ENCODE peak calls at places on chromosomes 13 and 19, in six cellular contexts. Y is brain microvascular endothelial cell; E is CD8-positive, alpha-beta T cell; J is H7; M is stimulated activated naive B cell treated with anti-CD40 and anti-IgM and Interleukin-4, amounts not matched to agents 10 μg/mL and 1 μg/mL and 100 μg/mL, for 72 hours; P is aorta. X is an unnamed sample.

GRCh38 chr19:38851622-38852230 is 1.9 kb upstream of the HNRNPL start:
- DNase-seq in Y (peak), E (peak), M (peak), P (peak), J (peak), X (peak)

GRCh38 chr19:49119411-49120324 is at the start of gene PPFIA3:
- DNase-seq in J (peak), M (no peak), E (peak), Y (peak), P (peak), X (peak)

GRCh38 chr13:26025771-26026170 is 26.0 kb downstream of the SHISA2 start:
- DNase-seq in J (no peak), M (no peak), P (no peak), Y (no peak), E (no peak), X (no peak)

GRCh38 chr13:114053026-114053425 is 79.2 kb upstream of the C13orf46 start:
- DNase-seq in P (no peak), Y (peak), E (no peak), M (no peak), J (no peak), X (peak)

GRCh38 chr13:25733696-25734435 is 317.9 kb downstream of the SHISA2 start:
- DNase-seq in P (no peak), E (no peak), Y (no peak), J (no peak), M (no peak), X (no peak)

GRCh38 chr19:35882074-35882832 is 13.9 kb downstream of the APLP1 start:
- DNase-seq in Y (peak), J (peak), P (no peak), E (peak), M (peak), X (peak)

GRCh38 chr13:99103536-99103935 is 97.1 kb upstream of the UBAC2 start:
- DNase-seq in Y (no peak), E (no peak), J (peak), M (no peak), P (no peak), X (no peak)

GRCh38 chr19:1922803-1923202 is 17.6 kb downstream of the ADAT3 start:
- DNase-seq in M (no peak), E (no peak), J (no peak), P (no peak), Y (no peak), X (no peak)

GRCh38 chr19:12034196-12034595 is 1.3 kb downstream of the ZNF433 start:
- DNase-seq in M (no peak), E (no peak), P (no peak), Y (no peak), J (no peak), X (peak)

GRCh38 chr19:5070922-5071321 is 102.0 kb downstream of the KDM4B start:
- DNase-seq in J (no peak), Y (no peak), P (no peak), E (no peak), M (no peak), X (no peak)

GRCh38 chr13:109996404-109996960 is 210.1 kb upstream of the IRS2 start:
- DNase-seq in M (no peak), E (no peak), Y (no peak), J (no peak), P (no peak), X (no peak)

GRCh38 chr19:31330237-31330636 is 19.0 kb downstream of the TSHZ3 start:
- DNase-seq in Y (no peak), P (no peak), E (no peak), J (no peak), M (no peak), X (no peak)

GRCh38 chr13:106619688-106620555 is 52.0 kb upstream of the ARGLU1 start:
- DNase-seq in E (peak), M (no peak), Y (peak), P (no peak), J (peak), X (peak)

GRCh38 chr13:30796833-30797601 is 61.7 kb downstream of the ALOX5AP start:
- DNase-seq in E (no peak), J (no peak), M (peak), P (no peak), Y (peak), X (no peak)

GRCh38 chr19:23916991-23917390 is 2.3 kb downstream of the ZNF726 start:
- DNase-seq in J (no peak), P (no peak), Y (peak), M (no peak), E (no peak), X (peak)

GRCh38 chr13:79589605-79590511 is 108.9 kb downstream of the NDFIP2 start:
- DNase-seq in J (no peak), E (no peak), M (no peak), Y (no peak), P (no peak), X (no peak)